ENCODE peak calls at places on chromosome 4, in six cellular contexts. One of them, this sample, is unnamed. For H3K4me1, the result is how much of the 10 kb centered on the place peaks cover.

GRCh38 chr4:89491731-89492235 is 184.2 kb upstream of the GPRIN3 start:
- ATAC-seq in GM12878: no peak
- ATAC-seq in HepG2: no peak
- ATAC-seq in A549: no peak
- ATAC-seq in upper lobe of left lung: no peak
- ATAC-seq in K562: no peak
- ATAC-seq in this sample: no peak

GRCh38 chr4:122851568-122851967 is 24.9 kb downstream of the FGF2 start:
- ATAC-seq in GM12878: no peak
- ATAC-seq in HepG2: no peak
- ATAC-seq in A549: no peak
- ATAC-seq in upper lobe of left lung: no peak
- ATAC-seq in K562: no peak
- ATAC-seq in this sample: no peak

GRCh38 chr4:45292844-45293243 is 566.5 kb upstream of the GNPDA2 start:
- ATAC-seq in GM12878: no peak
- ATAC-seq in HepG2: no peak
- ATAC-seq in A549: no peak
- ATAC-seq in upper lobe of left lung: peak
- ATAC-seq in K562: no peak
- ATAC-seq in this sample: no peak

GRCh38 chr4:184805462-184806245 is 20.1 kb downstream of the ACSL1 start:
- ATAC-seq in GM12878: peak
- ATAC-seq in HepG2: peak
- ATAC-seq in A549: peak
- ATAC-seq in upper lobe of left lung: peak
- ATAC-seq in K562: peak
- ATAC-seq in this sample: peak

GRCh38 chr4:34664051-34664450 is 1580.3 kb downstream of the ARAP2 start:
- ATAC-seq in GM12878: no peak
- ATAC-seq in HepG2: no peak
- ATAC-seq in A549: no peak
- ATAC-seq in upper lobe of left lung: peak
- ATAC-seq in K562: no peak
- ATAC-seq in this sample: no peak

GRCh38 chr4:182022899-182023298 is 220.3 kb upstream of the TENM3 start:
- ATAC-seq in GM12878: no peak
- ATAC-seq in HepG2: no peak
- ATAC-seq in A549: no peak
- ATAC-seq in upper lobe of left lung: no peak
- ATAC-seq in K562: no peak
- ATAC-seq in this sample: no peak

GRCh38 chr4:151519728-151520415 is 110.9 kb downstream of the FHIP1A start:
- ATAC-seq in GM12878: no peak
- ATAC-seq in HepG2: no peak
- ATAC-seq in A549: no peak
- ATAC-seq in upper lobe of left lung: no peak
- ATAC-seq in K562: no peak
- ATAC-seq in this sample: no peak

GRCh38 chr4:52588097-52588496 is 71.0 kb downstream of the USP46 start:
- ATAC-seq in GM12878: peak
- ATAC-seq in HepG2: peak
- ATAC-seq in A549: peak
- ATAC-seq in upper lobe of left lung: peak
- ATAC-seq in K562: peak
- ATAC-seq in this sample: peak

GRCh38 chr4:78560296-78560963 is 8.9 kb downstream of the ANXA3 start:
- ATAC-seq in GM12878: no peak
- ATAC-seq in HepG2: no peak
- ATAC-seq in A549: peak
- ATAC-seq in upper lobe of left lung: peak
- ATAC-seq in K562: peak
- ATAC-seq in this sample: no peak

GRCh38 chr4:12488672-12489071 is 995.5 kb downstream of the RAB28 start:
- ATAC-seq in GM12878: no peak
- ATAC-seq in HepG2: peak
- ATAC-seq in A549: no peak
- ATAC-seq in upper lobe of left lung: no peak
- ATAC-seq in K562: no peak
- ATAC-seq in this sample: no peak

GRCh38 chr4:84718699-84719098 is 135.8 kb downstream of the CDS1 start:
- ATAC-seq in GM12878: no peak
- ATAC-seq in HepG2: no peak
- ATAC-seq in A549: no peak
- ATAC-seq in upper lobe of left lung: no peak
- ATAC-seq in K562: no peak
- ATAC-seq in this sample: no peak

GRCh38 chr4:89336818-89337395 is 29.3 kb upstream of the GPRIN3 start:
- ATAC-seq in GM12878: no peak
- ATAC-seq in HepG2: no peak
- ATAC-seq in A549: no peak
- ATAC-seq in upper lobe of left lung: no peak
- ATAC-seq in K562: no peak
- ATAC-seq in this sample: no peak

GRCh38 chr4:79065262-79065661 is 126.0 kb upstream of the PAQR3 start:
- ATAC-seq in GM12878: peak
- ATAC-seq in HepG2: no peak
- ATAC-seq in A549: no peak
- ATAC-seq in upper lobe of left lung: no peak
- ATAC-seq in K562: peak
- ATAC-seq in this sample: no peak

GRCh38 chr4:18844726-18845125 is 823.2 kb upstream of the LCORL start:
- ATAC-seq in GM12878: no peak
- ATAC-seq in HepG2: no peak
- ATAC-seq in A549: no peak
- ATAC-seq in upper lobe of left lung: no peak
- ATAC-seq in K562: no peak
- ATAC-seq in this sample: no peak

GRCh38 chr4:21569638-21570037 is 378.9 kb downstream of the KCNIP4 start:
- ATAC-seq in GM12878: no peak
- ATAC-seq in HepG2: no peak
- ATAC-seq in A549: no peak
- ATAC-seq in upper lobe of left lung: no peak
- ATAC-seq in K562: no peak
- ATAC-seq in this sample: no peak

GRCh38 chr4:55183926-55184599 is 58.7 kb upstream of the KDR start:
- ATAC-seq in GM12878: no peak
- ATAC-seq in HepG2: no peak
- ATAC-seq in A549: peak
- ATAC-seq in upper lobe of left lung: peak
- ATAC-seq in K562: no peak
- ATAC-seq in this sample: no peak

GRCh38 chr4:1055721-1056590 is 44.5 kb downstream of the FGFRL1 start:
- ATAC-seq in GM12878: peak
- ATAC-seq in HepG2: no peak
- ATAC-seq in A549: no peak
- ATAC-seq in upper lobe of left lung: peak
- ATAC-seq in K562: peak
- ATAC-seq in this sample: peak
- TF ChIP-seq POLR2A in GM12878: peak
- TF ChIP-seq POLR2A in HepG2: no peak
- TF ChIP-seq POLR2A in A549: no peak
- TF ChIP-seq POLR2A in upper lobe of left lung: no peak
- TF ChIP-seq POLR2A in K562: no peak
- TF ChIP-seq POLR2A in this sample: no peak

GRCh38 chr4:143410015-143410414 is 73.3 kb downstream of the GAB1 start:
- ATAC-seq in GM12878: no peak
- ATAC-seq in HepG2: no peak
- ATAC-seq in A549: no peak
- ATAC-seq in upper lobe of left lung: no peak
- ATAC-seq in K562: no peak
- ATAC-seq in this sample: no peak

GRCh38 chr4:143407475-143407874 is 70.8 kb downstream of the GAB1 start:
- ATAC-seq in GM12878: no peak
- ATAC-seq in HepG2: no peak
- ATAC-seq in A549: no peak
- ATAC-seq in upper lobe of left lung: no peak
- ATAC-seq in K562: no peak
- ATAC-seq in this sample: no peak

GRCh38 chr4:143406523-143406922 is 69.8 kb downstream of the GAB1 start:
- ATAC-seq in GM12878: no peak
- ATAC-seq in HepG2: peak
- ATAC-seq in A549: no peak
- ATAC-seq in upper lobe of left lung: peak
- ATAC-seq in K562: peak
- ATAC-seq in this sample: peak

GRCh38 chr4:143411527-143412480 is 75.1 kb downstream of the GAB1 start:
- ATAC-seq in GM12878: peak
- ATAC-seq in HepG2: no peak
- ATAC-seq in A549: no peak
- ATAC-seq in upper lobe of left lung: peak
- ATAC-seq in K562: no peak
- ATAC-seq in this sample: peak
- H3K4me1 ChIP-seq in GM12878: under half
- H3K4me1 ChIP-seq in HepG2: under half
- H3K4me1 ChIP-seq in A549: under half
- H3K4me1 ChIP-seq in upper lobe of left lung: under half
- H3K4me1 ChIP-seq in K562: under half
- H3K4me1 ChIP-seq in this sample: half or more

GRCh38 chr4:157459789-157460188 is 239.3 kb downstream of the GRIA2 start:
- ATAC-seq in GM12878: no peak
- ATAC-seq in HepG2: peak
- ATAC-seq in A549: no peak
- ATAC-seq in upper lobe of left lung: no peak
- ATAC-seq in K562: no peak
- ATAC-seq in this sample: no peak
- TF ChIP-seq EP300 in GM12878: no peak
- TF ChIP-seq EP300 in HepG2: no peak
- TF ChIP-seq EP300 in A549: no peak
- TF ChIP-seq EP300 in upper lobe of left lung: no peak
- TF ChIP-seq EP300 in K562: no peak
- TF ChIP-seq EP300 in this sample: no peak

DNA sequence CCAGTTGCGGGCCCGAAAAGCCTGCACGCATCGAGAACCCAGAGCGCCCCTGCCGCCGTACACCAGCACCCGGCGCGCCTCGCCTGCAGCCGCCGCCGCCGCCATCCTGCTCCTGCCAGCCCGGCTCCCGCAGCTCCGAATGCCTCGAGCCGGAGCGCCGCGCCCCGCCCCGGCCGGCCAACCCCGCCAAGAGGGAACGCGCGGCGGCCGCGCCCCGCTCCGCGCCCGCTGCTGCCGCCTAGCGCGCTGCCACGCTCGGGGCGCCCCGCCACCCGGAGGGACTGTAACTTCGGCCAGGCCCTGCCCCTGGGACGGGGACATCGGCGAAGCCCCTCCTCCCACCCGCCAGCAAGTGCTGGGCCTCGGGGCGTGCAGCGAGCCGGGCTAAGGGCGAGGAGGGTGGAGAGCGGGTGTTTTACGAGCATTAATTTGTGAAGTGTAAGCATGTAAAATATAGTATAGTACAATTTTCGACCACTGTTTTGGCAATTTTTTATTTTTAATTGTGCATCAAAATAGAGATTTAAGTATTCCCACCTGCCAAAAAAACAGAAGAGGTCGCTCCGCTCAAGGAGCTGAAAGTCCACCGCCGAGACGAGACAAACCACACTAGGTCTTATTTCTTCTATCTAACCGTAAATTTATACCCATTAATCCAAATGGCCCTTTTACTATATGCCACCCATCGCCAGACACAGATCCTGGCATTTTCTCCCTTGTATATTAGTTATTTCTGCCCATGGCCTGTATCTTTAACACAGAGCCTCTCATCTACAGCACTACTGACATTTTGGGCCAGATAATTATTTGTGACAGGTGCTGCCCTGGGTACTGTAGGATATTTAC is at the start of gene QDPR:
- ATAC-seq in GM12878: peak
- ATAC-seq in HepG2: peak
- ATAC-seq in A549: peak
- ATAC-seq in upper lobe of left lung: peak
- ATAC-seq in K562: peak
- ATAC-seq in this sample: peak
- TF ChIP-seq POLR2A in GM12878: peak
- TF ChIP-seq POLR2A in HepG2: peak
- TF ChIP-seq POLR2A in A549: peak
- TF ChIP-seq POLR2A in upper lobe of left lung: peak
- TF ChIP-seq POLR2A in K562: peak
- TF ChIP-seq POLR2A in this sample: no peak

This sample was measured in gastroesophageal sphincter.